ENCODE peak calls at places on chromosomes 1 and 21, in four cellular contexts. A is neural crest cell, G is epithelial cell of esophagus, M is A673. K is an unnamed sample.

GRCh38 chr1:172960454-172961208 is 90.1 kb downstream of the TNFSF18 start:
- DNase-seq in M (no peak), A (no peak), G (no peak), K (peak)

GRCh38 chr1:112501810-112502641 is 6.7 kb upstream of the WNT2B start:
- DNase-seq in M (peak), A (peak), G (peak), K (peak)

GRCh38 chr1:159951551-159951950 is 2.5 kb downstream of the SLAMF9 start:
- DNase-seq in G (no peak), A (no peak), M (no peak), K (no peak)

GRCh38 chr1:99768525-99769382 is 2.3 kb upstream of the FRRS1 start:
- DNase-seq in A (no peak), G (no peak), M (no peak), K (no peak)

GRCh38 chr1:119376594-119376993 is 8.0 kb downstream of the HAO2 start:
- DNase-seq in G (no peak), A (no peak), M (no peak), K (no peak)

GRCh38 chr21:29192999-29193563 is 62.6 kb downstream of the MAP3K7CL start:
- DNase-seq in M (peak), A (no peak), G (no peak), K (no peak)

GRCh38 chr1:82542141-82542540 is 741.4 kb downstream of the ADGRL2 start:
- DNase-seq in M (no peak), A (no peak), G (no peak), K (no peak)

GRCh38 chr1:89363196-89363595 is 663 bp upstream of the GBP6 start:
- DNase-seq in G (peak), M (no peak), A (no peak), K (peak)

GRCh38 chr1:48026275-48026674 is 29.1 kb upstream of the TRABD2B start:
- DNase-seq in G (peak), A (no peak), M (no peak), K (peak)

GRCh38 chr1:32082022-32082421 is 9.3 kb downstream of the TMEM39B start:
- DNase-seq in A (no peak), G (no peak), M (no peak), K (no peak)

GRCh38 chr1:44884746-44885145 is 41.7 kb upstream of the PTCH2 start:
- DNase-seq in A (no peak), M (peak), G (no peak), K (no peak)

GRCh38 chr1:93575586-93576271 is 105.9 kb downstream of the BCAR3 start:
- DNase-seq in G (peak), A (no peak), M (no peak), K (no peak)

GRCh38 chr1:40059292-40059959 is 18.9 kb downstream of the CAP1 start:
- DNase-seq in M (peak), A (no peak), G (peak), K (peak)